ENCODE peak calls at places on chromosome 19, in six cellular contexts. X is adrenal gland, S is GM23338, C is uterus, M is mucosa of descending colon, Y is left ventricle myocardium inferior. H is an unnamed sample. For H3K4me1, the result is how much of the 10 kb centered on the place peaks cover.

GRCh38 chr19:19105365-19106060 is 32.8 kb downstream of the TMEM161A start:
- DNase-seq in S (peak), M (peak), Y (peak), X (peak), C (peak), H (peak)

GRCh38 chr19:18795540-18795939 is 4.4 kb upstream of the COMP start:
- DNase-seq in Y (no peak), M (no peak), S (peak), X (no peak), C (no peak), H (no peak)

GRCh38 chr19:50489461-50490011 is 12.9 kb upstream of the GARIN5A start:
- DNase-seq in C (no peak), S (no peak), M (no peak), X (no peak), Y (no peak), H (no peak)

GRCh38 chr19:38250821-38251563 is 5.2 kb downstream of the PPP1R14A start:
- DNase-seq in M (peak), X (peak), S (peak), C (peak), Y (peak), H (peak)

GRCh38 chr19:39873385-39873784 is 27.2 kb upstream of the FBL start:
- DNase-seq in Y (no peak), M (no peak), X (no peak), C (no peak), S (no peak), H (no peak)

GRCh38 chr19:5068251-5069090 is 99.6 kb downstream of the KDM4B start:
- DNase-seq in Y (no peak), C (peak), M (no peak), X (peak), S (no peak), H (no peak)

GRCh38 chr19:19403373-19403901 is 2.0 kb upstream of the GATAD2A start:
- DNase-seq in Y (no peak), X (peak), C (no peak), M (no peak), S (no peak), H (no peak)

GRCh38 chr19:45901432-45901903 is 945 bp downstream of the MYPOP start:
- DNase-seq in Y (peak), M (no peak), X (peak), C (peak), S (peak), H (no peak)

GRCh38 chr19:43425567-43426392 is 11.1 kb downstream of the TEX101 start:
- DNase-seq in M (peak), X (peak), C (no peak), S (peak), Y (no peak), H (no peak)

GRCh38 chr19:39878398-39878797 is 32.2 kb upstream of the FBL start:
- DNase-seq in M (no peak), S (no peak), C (no peak), Y (no peak), X (no peak), H (no peak)

GRCh38 chr19:47176071-47176626 is 45.5 kb downstream of the SAE1 start:
- DNase-seq in C (no peak), Y (no peak), M (no peak), X (no peak), S (no peak), H (no peak)

DNA sequence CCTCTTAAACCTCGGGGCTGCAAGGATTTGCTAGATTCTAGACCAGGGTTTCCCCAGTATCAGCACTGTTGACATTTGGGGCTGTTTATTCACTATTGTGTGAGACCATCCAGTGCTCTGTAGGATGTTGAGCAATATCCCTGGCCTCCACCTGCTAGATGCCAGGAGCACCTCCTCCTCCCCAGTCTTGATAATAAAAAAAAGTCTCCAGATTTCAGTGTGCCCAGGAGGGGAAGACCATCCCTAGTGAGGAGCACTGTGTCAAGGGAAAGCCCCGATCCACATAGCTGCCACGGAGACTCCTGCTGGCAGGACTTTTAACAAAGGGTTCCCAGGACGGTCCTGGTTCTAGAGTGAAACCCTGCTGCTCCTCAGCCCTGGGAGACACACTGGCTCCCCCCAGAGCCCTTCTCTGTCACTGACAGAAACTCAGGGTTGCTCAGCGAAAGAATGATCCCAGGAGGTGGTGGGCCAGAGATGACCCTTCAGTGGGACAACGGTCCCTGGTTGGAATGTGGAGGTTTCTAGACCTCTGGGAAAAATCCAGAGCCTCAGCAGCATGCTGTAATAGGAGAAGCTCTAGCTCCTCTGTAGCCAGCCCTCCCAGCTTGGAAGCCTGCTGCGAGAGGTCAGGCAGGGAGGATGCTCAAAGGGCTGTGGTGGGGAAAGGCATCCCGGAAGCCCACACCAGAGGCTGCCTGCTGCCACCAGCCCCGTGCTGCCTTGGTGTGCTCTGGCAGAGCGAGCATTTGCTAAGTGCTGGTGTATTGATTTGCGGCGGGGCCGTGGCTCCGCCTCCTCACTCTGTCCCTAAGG is 20.3 kb downstream of the LYL1 start:
- DNase-seq in S (peak), X (no peak), M (no peak), C (peak), Y (no peak), H (peak)
- TF ChIP-seq CTCF in S (peak), X (no peak), M (no peak), C (peak), Y (peak), H (peak)

GRCh38 chr19:7856277-7856581 is 18.0 kb downstream of the PRR36 start:
- DNase-seq in S (no peak), C (no peak), X (no peak), M (no peak), Y (no peak), H (no peak)
- H3K4me1 ChIP-seq in S (under half), C (under half), X (under half), M (under half), Y (under half), H (under half)

GRCh38 chr19:58060231-58060630 is 1.1 kb downstream of the ZNF135 start:
- DNase-seq in S (no peak), M (no peak), C (no peak), X (no peak), Y (no peak), H (no peak)
- H3K4me3 ChIP-seq in S (peak), M (no peak), C (peak), X (peak), Y (peak), H (peak)

GRCh38 chr19:42254850-42255765 is at the start of gene ERF:
- DNase-seq in M (peak), S (peak), C (peak), Y (peak), X (peak), H (peak)
- TF ChIP-seq CTCF in M (no peak), S (no peak), C (peak), Y (no peak), X (no peak), H (no peak)

DNA sequence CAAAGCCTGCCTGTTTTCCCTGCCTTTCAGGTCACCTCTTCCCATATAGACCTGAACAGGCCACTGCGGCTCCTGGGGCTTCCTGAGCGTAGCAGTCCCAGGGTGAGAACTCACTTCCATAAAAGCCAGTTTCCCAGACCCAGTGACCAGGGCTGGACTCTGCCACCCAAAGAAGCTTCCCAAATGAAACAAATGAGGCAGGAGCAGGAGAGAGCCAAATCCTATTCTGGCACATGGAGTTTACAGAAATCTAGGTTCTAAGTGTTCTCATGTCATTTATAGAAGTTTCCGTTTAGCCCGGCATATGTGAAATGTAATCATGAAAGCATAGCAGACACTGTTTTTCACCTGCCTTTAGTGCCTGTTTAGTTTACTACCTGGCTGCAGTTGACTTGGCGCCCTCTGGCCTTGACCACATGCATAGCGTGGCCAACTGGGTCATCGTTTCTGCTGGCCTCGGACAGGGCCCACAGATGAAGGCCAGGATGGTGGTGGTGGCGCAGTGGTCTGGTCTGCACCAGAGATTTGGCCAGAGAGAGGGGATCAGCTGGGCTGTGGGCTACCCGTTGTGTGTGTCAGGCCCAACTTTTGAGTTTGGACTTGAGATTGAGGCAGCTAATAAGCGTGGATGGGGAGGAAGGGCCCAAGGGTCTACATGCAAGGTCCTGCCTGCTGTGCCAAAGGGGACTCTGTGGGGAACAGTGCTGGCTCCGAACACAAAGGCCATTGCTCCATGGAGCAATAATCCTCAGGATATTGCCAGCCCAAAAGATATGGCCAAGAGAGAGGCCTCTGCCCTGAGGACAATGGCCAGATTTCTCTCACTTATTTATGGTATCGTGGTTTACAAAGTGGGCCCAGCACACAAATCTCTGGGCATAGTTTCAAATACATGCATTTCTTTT is 43.3 kb downstream of the NFIX start:
- DNase-seq in Y (no peak), S (no peak), M (no peak), C (no peak), X (no peak), H (no peak)
- H3K4me1 ChIP-seq in Y (half or more), S (under half), M (under half), C (under half), X (under half), H (half or more)

GRCh38 chr19:32404939-32405430 is 585 bp upstream of the DPY19L3 start:
- DNase-seq in Y (peak), C (peak), S (no peak), M (peak), X (peak), H (peak)

GRCh38 chr19:32404213-32404938 is 1.2 kb upstream of the DPY19L3 start:
- DNase-seq in X (no peak), C (no peak), M (no peak), S (peak), Y (no peak), H (no peak)

GRCh38 chr19:32405431-32406160 is at the start of gene DPY19L3:
- DNase-seq in X (peak), S (peak), C (peak), Y (peak), M (peak), H (peak)

GRCh38 chr19:32406161-32407003 is 812 bp downstream of the DPY19L3 start:
- DNase-seq in X (no peak), Y (no peak), M (peak), S (peak), C (no peak), H (no peak)

GRCh38 chr19:32407004-32407992 is 1.7 kb downstream of the DPY19L3 start:
- DNase-seq in Y (no peak), S (no peak), X (no peak), C (peak), M (peak), H (no peak)
- H3K4me3 ChIP-seq in Y (no peak), S (peak), X (no peak), C (no peak), M (no peak), H (peak)

DNA sequence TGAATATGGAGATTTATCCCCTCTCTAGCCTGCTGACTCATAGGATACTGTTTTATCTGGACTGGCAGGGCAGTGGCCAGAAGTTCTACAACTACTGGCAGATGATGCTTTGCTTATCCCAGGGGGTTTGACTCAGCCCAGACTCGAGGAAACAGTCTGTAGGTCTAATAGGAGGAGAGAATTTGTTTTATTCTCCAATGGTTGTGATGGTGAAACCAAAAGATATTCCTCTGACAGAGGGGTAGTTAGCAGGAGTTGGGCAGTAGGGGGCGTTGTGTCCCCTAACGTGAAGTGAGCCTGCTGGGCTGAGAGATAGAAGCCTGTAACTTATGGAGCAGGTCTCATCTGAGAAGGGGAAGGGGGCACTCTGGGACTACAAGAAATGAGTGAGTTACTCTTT is 74.9 kb downstream of the WTIP start:
- DNase-seq in M (no peak), Y (no peak), X (no peak), C (no peak), S (peak), H (no peak)
- TF ChIP-seq CTCF in M (no peak), Y (peak), X (peak), C (no peak), S (peak), H (peak)

DNA sequence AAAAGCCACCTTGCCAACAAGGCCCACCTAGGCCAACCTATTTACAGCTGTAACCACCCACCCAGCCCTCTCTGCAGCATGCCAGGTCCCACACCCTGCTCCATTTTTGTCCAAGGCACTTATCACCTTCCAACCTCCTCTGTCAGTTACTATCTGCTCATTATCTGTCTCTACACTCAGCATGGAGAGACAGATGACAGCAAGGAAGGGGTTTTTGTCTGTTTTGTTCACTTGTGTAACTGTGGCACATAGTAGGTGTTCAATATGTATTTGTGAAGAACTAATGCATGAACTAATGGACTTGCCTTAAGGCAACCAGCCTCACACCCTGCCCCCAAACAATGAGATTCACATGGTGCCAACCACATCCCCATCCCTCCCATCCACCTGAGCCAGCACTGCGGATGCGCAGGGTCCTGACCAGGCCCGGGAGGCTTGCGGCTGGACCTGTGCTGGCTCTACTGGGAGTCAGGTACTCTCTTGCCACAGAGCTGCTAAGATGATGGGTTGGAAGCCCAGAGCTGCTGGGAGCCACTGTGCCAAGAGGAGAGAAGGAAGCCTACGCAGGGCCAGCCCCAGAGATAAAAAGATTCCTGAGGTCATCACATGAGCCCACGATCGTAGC is 17.2 kb downstream of the DEDD2 start:
- DNase-seq in S (no peak), Y (no peak), X (no peak), M (no peak), C (no peak), H (no peak)
- H3K4me1 ChIP-seq in S (under half), Y (under half), X (under half), M (under half), C (under half), H (under half)

GRCh38 chr19:32224371-32225244 is 120.8 kb upstream of the ZNF507 start:
- DNase-seq in C (peak), M (no peak), S (peak), Y (peak), X (peak), H (peak)
- H3K4me3 ChIP-seq in C (no peak), M (no peak), S (peak), Y (peak), X (peak), H (peak)

H was measured in heart left ventricle.